ENCODE peak calls at places on chromosomes 1 and 21, in seven cellular contexts. E is IMR-90, N is H1, P is esophagus squamous epithelium, R is tibial nerve, K is ovary, W is spleen. I is an unnamed sample.

GRCh38 chr1:245094954-245095353 is 59.8 kb upstream of the KIF26B start:
- DNase-seq in P (no peak), N (no peak), R (no peak), W (no peak), K (no peak), E (no peak), I (no peak)

GRCh38 chr21:34974162-34974981 is 74.7 kb downstream of the RUNX1 start:
- DNase-seq in K (no peak), W (no peak), N (no peak), R (no peak), P (no peak), E (peak), I (no peak)

GRCh38 chr1:45508295-45509151 is 8.4 kb downstream of the MMACHC start:
- DNase-seq in W (no peak), P (no peak), R (no peak), E (no peak), K (no peak), N (peak), I (no peak)

GRCh38 chr1:205225901-205226765 is 1.6 kb upstream of the TMCC2 start:
- DNase-seq in P (no peak), N (no peak), E (no peak), W (no peak), R (no peak), K (no peak), I (peak)

GRCh38 chr1:3409737-3410434 is 44.6 kb upstream of the ARHGEF16 start:
- DNase-seq in K (peak), E (peak), P (no peak), W (no peak), N (no peak), R (peak), I (peak)

GRCh38 chr1:96281491-96281890 is 440.1 kb upstream of the PTBP2 start:
- DNase-seq in K (no peak), N (no peak), P (no peak), E (no peak), W (no peak), R (no peak), I (no peak)

GRCh38 chr1:24878775-24879742 is 51.0 kb downstream of the RUNX3 start:
- DNase-seq in N (peak), K (no peak), W (no peak), E (peak), P (no peak), R (no peak), I (no peak)

GRCh38 chr1:154848983-154849382 is 21.1 kb downstream of the KCNN3 start:
- DNase-seq in K (no peak), P (no peak), N (no peak), R (no peak), E (no peak), W (no peak), I (no peak)

GRCh38 chr1:98260421-98260820 is 339.6 kb upstream of the DPYD start:
- DNase-seq in W (no peak), R (no peak), K (no peak), P (no peak), N (no peak), E (no peak), I (no peak)

GRCh38 chr21:24110846-24111245 is 1496.4 kb downstream of the MRPL39 start:
- DNase-seq in K (no peak), P (no peak), R (no peak), E (peak), W (no peak), N (no peak), I (no peak)

GRCh38 chr1:203467550-203467921 is 8.1 kb upstream of the PRELP start:
- DNase-seq in E (no peak), P (no peak), N (no peak), W (no peak), K (peak), R (peak), I (peak)

GRCh38 chr1:92184632-92185031 is 33.1 kb upstream of the C1orf146 start:
- DNase-seq in N (no peak), K (no peak), R (no peak), W (no peak), E (peak), P (no peak), I (no peak)

GRCh38 chr1:23129846-23130245 is 38.8 kb downstream of the LUZP1 start:
- DNase-seq in N (no peak), R (no peak), W (no peak), E (no peak), P (no peak), K (no peak), I (no peak)

GRCh38 chr1:154186852-154187501 is 4.9 kb downstream of the TPM3 start:
- DNase-seq in N (no peak), W (no peak), K (no peak), E (no peak), P (no peak), R (no peak), I (no peak)

GRCh38 chr1:231407537-231408396 is 14.3 kb downstream of the EGLN1 start:
- DNase-seq in P (no peak), W (no peak), K (no peak), E (peak), R (no peak), N (no peak), I (no peak)

GRCh38 chr1:219385786-219386427 is 212.2 kb downstream of the LYPLAL1 start:
- DNase-seq in N (peak), E (peak), K (peak), W (no peak), P (no peak), R (no peak), I (no peak)

GRCh38 chr1:165162671-165163241 is 193.8 kb downstream of the LMX1A start:
- DNase-seq in K (no peak), R (no peak), W (no peak), N (peak), E (no peak), P (no peak), I (peak)

GRCh38 chr1:215151841-215152240 is 69.3 kb downstream of the KCNK2 start:
- DNase-seq in W (no peak), N (no peak), K (no peak), R (no peak), E (no peak), P (no peak), I (no peak)

GRCh38 chr1:52264530-52265115 is 101.4 kb downstream of the CC2D1B start:
- DNase-seq in P (no peak), W (no peak), K (no peak), R (no peak), N (no peak), E (no peak), I (no peak)

GRCh38 chr1:25246600-25247023 is 642 bp downstream of the RSRP1 start:
- DNase-seq in R (no peak), E (no peak), W (peak), P (no peak), K (no peak), N (peak), I (no peak)

GRCh38 chr1:36599828-36600227 is 117.1 kb upstream of the CSF3R start:
- DNase-seq in R (no peak), W (no peak), E (no peak), N (no peak), K (no peak), P (no peak), I (no peak)

GRCh38 chr1:179042087-179042486 is 16.4 kb downstream of the FAM20B start:
- DNase-seq in R (no peak), P (no peak), W (no peak), N (no peak), E (no peak), K (no peak), I (no peak)

GRCh38 chr1:220810179-220810653 is 23.5 kb downstream of the MTARC1 start:
- DNase-seq in E (peak), K (peak), W (peak), P (peak), R (peak), N (peak), I (peak)

GRCh38 chr1:207981976-207982375 is 71.1 kb upstream of the CD34 start:
- DNase-seq in P (no peak), E (no peak), K (no peak), R (no peak), N (peak), W (no peak), I (no peak)

GRCh38 chr1:220880726-220881506 is 1.7 kb downstream of the HLX start:
- DNase-seq in K (peak), N (peak), E (peak), P (no peak), W (peak), R (no peak), I (no peak)

GRCh38 chr1:43447891-43448708 is 5.6 kb downstream of the HYI start:
- DNase-seq in W (no peak), E (no peak), K (no peak), N (no peak), P (no peak), R (no peak), I (no peak)

GRCh38 chr1:224170748-224171478 is 12.1 kb upstream of the DEGS1 start:
- DNase-seq in E (no peak), R (no peak), P (no peak), N (no peak), W (no peak), K (no peak), I (no peak)

GRCh38 chr1:85220756-85221166 is 19.9 kb upstream of the SYDE2 start:
- DNase-seq in K (no peak), E (peak), N (no peak), P (no peak), R (no peak), W (no peak), I (no peak)

GRCh38 chr1:26168410-26169167 is at the start of gene C1orf232:
- DNase-seq in R (no peak), P (no peak), E (no peak), W (no peak), K (peak), N (no peak), I (no peak)

GRCh38 chr1:218459450-218459849 is 114.3 kb downstream of the TGFB2 start:
- DNase-seq in E (no peak), W (no peak), K (peak), R (no peak), P (no peak), N (no peak), I (peak)

GRCh38 chr1:29504709-29505410 is 268.5 kb downstream of the PTPRU start:
- DNase-seq in R (no peak), P (no peak), E (no peak), W (no peak), N (no peak), K (no peak), I (no peak)

GRCh38 chr1:145918144-145918991 is at the start of gene PEX11B:
- DNase-seq in E (peak), R (peak), N (peak), W (peak), P (peak), K (peak), I (peak)
- TF ChIP-seq POLR2A in E (peak), R (peak), N (no peak), W (no peak), P (peak), K (peak), I (peak)

DNA sequence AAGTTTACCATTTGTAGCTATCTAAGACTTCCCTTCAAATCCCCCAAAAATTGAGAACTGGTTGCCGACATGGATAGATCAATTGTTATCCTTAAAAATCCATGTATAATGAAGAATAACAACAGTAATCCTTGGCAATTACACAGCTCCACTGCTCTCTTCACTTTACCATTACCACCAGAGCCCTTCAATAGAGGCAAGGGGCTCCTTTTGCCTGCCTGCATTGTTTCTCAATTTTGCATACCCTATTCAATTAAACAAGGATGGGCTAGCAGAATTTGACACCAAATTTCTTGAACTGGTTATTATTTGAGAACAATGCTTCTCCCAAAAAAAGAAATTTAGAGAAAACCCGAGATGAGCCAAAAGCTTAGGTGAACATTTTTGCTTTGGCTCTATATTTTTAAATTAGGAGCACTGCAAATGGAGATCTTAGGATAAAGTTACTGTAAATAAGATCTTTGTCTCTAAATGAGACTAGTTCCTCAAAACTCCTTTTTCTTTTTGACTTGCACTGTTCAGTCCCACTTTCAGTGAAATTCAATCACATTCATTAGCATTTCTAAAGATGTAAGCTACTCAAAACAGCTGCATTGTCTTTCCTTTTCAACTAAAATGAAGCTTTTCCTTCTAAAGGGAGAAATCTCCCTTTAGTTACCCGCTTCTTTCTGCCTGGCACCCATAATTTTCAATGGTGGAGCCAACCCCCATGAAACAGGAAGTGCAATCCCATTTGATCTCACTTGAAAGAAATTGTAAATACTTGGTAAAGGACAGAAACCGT is 387.7 kb upstream of the PKN2 start:
- DNase-seq in W (no peak), N (no peak), P (no peak), K (no peak), R (no peak), E (no peak), I (no peak)
- H3K27ac ChIP-seq in W (no peak), N (no peak), P (no peak), K (no peak), R (no peak), E (no peak), I (no peak)

GRCh38 chr1:69700770-69701169 is 133.0 kb downstream of the LRRC7 start:
- DNase-seq in W (no peak), E (peak), N (peak), K (no peak), R (no peak), P (no peak), I (no peak)
- TF ChIP-seq CTCF in W (no peak), E (peak), N (peak), K (no peak), R (no peak), P (no peak), I (no peak)

DNA sequence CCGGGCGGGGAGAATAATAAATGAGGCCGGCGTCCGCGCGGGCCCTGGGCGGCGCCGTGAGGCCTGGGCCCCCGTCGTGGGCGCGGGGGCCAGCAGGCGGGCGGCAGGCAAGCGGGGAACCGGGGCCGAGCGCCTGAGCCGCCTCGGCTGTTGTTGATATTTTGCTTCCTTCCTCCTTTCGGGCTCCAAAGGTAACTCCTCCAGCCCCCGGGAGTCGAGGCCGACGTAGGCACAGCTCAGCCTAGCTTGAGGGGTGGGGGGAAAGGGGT is at the start of gene MEF2D:
- DNase-seq in K (no peak), P (no peak), W (peak), N (no peak), R (no peak), E (no peak), I (no peak)
- TF ChIP-seq POLR2A in K (no peak), P (peak), W (no peak), N (no peak), R (peak), E (peak), I (no peak)

GRCh38 chr1:183227963-183228649 is 42.0 kb downstream of the LAMC2 start:
- DNase-seq in W (no peak), K (no peak), N (peak), E (peak), P (no peak), R (no peak), I (no peak)

GRCh38 chr1:183228650-183229220 is 42.7 kb downstream of the LAMC2 start:
- DNase-seq in W (no peak), N (no peak), K (no peak), E (no peak), P (no peak), R (no peak), I (no peak)

GRCh38 chr1:183226963-183227362 is 40.9 kb downstream of the LAMC2 start:
- DNase-seq in W (no peak), P (no peak), E (no peak), N (no peak), R (no peak), K (no peak), I (no peak)

GRCh38 chr1:183226361-183226760 is 40.3 kb downstream of the LAMC2 start:
- DNase-seq in P (no peak), N (no peak), E (no peak), R (no peak), K (no peak), W (no peak), I (no peak)

DNA sequence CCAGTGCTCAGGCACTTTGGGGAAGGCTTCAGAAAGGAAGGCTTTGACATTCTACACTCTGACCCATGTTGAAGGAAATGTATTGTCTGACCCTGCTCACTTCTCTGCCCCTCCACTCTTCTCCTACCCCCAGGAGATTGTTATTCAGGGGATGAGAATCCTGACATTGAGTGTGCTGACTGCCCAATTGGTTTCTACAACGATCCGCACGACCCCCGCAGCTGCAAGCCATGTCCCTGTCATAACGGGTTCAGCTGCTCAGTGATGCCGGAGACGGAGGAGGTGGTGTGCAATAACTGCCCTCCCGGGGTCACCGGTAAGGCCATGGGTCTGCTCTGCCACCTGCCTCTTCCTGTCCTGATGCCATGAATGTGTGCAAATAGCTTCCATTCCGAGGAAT is 41.3 kb downstream of the LAMC2 start:
- DNase-seq in W (no peak), N (no peak), E (no peak), R (no peak), K (no peak), P (no peak), I (no peak)
- H3K27ac ChIP-seq in W (no peak), N (no peak), E (no peak), R (no peak), K (no peak), P (no peak), I (no peak)

GRCh38 chr1:169697769-169698168 is 13.7 kb downstream of the SELL start:
- DNase-seq in R (no peak), W (no peak), P (no peak), N (no peak), E (no peak), K (no peak), I (no peak)

GRCh38 chr1:169701261-169701802 is 10.1 kb downstream of the SELL start:
- DNase-seq in W (no peak), K (no peak), N (no peak), P (no peak), R (no peak), E (no peak), I (no peak)

GRCh38 chr1:169698976-169699375 is 12.4 kb downstream of the SELL start:
- DNase-seq in E (no peak), K (no peak), P (no peak), R (no peak), N (no peak), W (no peak), I (no peak)

GRCh38 chr1:169696273-169697100 is 14.9 kb downstream of the SELL start:
- DNase-seq in K (no peak), E (no peak), W (no peak), R (no peak), N (no peak), P (no peak), I (no peak)

GRCh38 chr1:169699769-169700168 is 11.7 kb downstream of the SELL start:
- DNase-seq in E (no peak), K (no peak), R (no peak), N (no peak), W (no peak), P (no peak), I (no peak)
- TF ChIP-seq CTCF in E (no peak), K (no peak), R (no peak), N (no peak), W (no peak), P (no peak), I (no peak)

GRCh38 chr1:150567717-150568561 is 11.5 kb downstream of the MCL1 start:
- DNase-seq in K (peak), P (no peak), N (peak), W (peak), E (peak), R (peak), I (peak)
- TF ChIP-seq POLR2A in K (no peak), P (peak), N (peak), W (no peak), E (peak), R (peak), I (no peak)

GRCh38 chr1:59672851-59673574 is 141.7 kb upstream of the HOOK1 start:
- DNase-seq in K (no peak), P (no peak), R (no peak), W (no peak), E (peak), N (no peak), I (peak)
- H3K27ac ChIP-seq in K (peak), P (peak), R (peak), W (no peak), E (no peak), N (no peak), I (peak)

GRCh38 chr1:109786531-109787021 is 22.9 kb upstream of the EPS8L3 start:
- DNase-seq in R (no peak), W (peak), E (no peak), P (no peak), K (peak), N (no peak), I (no peak)
- TF ChIP-seq CTCF in R (no peak), W (no peak), E (no peak), P (no peak), K (no peak), N (no peak), I (no peak)